ENCODE peak calls at places on chromosomes 2 and 18, in six cellular contexts. W, T, N, C, D and P are unnamed samples.

GRCh38 chr2:239813261-239814135 is 211.6 kb downstream of the NDUFA10 start:
- DNase-seq in D (no peak), W (no peak), N (no peak), C (no peak), T (no peak), P (no peak)

GRCh38 chr2:98704499-98705332 is 26.2 kb downstream of the MGAT4A start:
- DNase-seq in N (no peak), D (no peak), C (no peak), T (no peak), W (no peak), P (no peak)

GRCh38 chr2:197073701-197074433 is 147.4 kb upstream of the PGAP1 start:
- DNase-seq in N (peak), T (no peak), W (no peak), C (no peak), D (no peak), P (no peak)

GRCh38 chr2:230077851-230078547 is 9.3 kb upstream of the SLC16A14 start:
- DNase-seq in T (no peak), W (no peak), C (no peak), D (no peak), N (no peak), P (no peak)

GRCh38 chr18:61984293-61984692 is 91.5 kb upstream of the RNF152 start:
- DNase-seq in N (no peak), D (no peak), C (no peak), T (no peak), W (no peak), P (no peak)

GRCh38 chr2:37387143-37387835 is 42.9 kb downstream of the QPCT start:
- DNase-seq in D (no peak), N (no peak), T (no peak), C (no peak), W (no peak), P (no peak)

GRCh38 chr2:85920810-85921545 is 32.2 kb upstream of the ST3GAL5 start:
- DNase-seq in D (no peak), W (no peak), T (no peak), C (no peak), N (no peak), P (no peak)

GRCh38 chr18:58544616-58545337 is 84.1 kb downstream of the ALPK2 start:
- DNase-seq in D (no peak), C (no peak), T (no peak), N (no peak), W (no peak), P (no peak)

GRCh38 chr2:111659361-111660281 is 224.4 kb downstream of the ANAPC1 start:
- DNase-seq in C (no peak), N (no peak), W (peak), D (no peak), T (no peak), P (peak)

GRCh38 chr2:84904717-84905174 is 710 bp upstream of the TMSB10 start:
- DNase-seq in D (no peak), N (peak), C (no peak), T (peak), W (no peak), P (no peak)

GRCh38 chr2:182302174-182302573 is 124.7 kb downstream of the PDE1A start:
- DNase-seq in N (no peak), D (no peak), T (no peak), C (no peak), W (no peak), P (no peak)

GRCh38 chr2:20221939-20222768 is 2.8 kb downstream of the SDC1 start:
- DNase-seq in C (no peak), N (no peak), D (no peak), T (no peak), W (no peak), P (no peak)

GRCh38 chr2:196336715-196337617 is 165.6 kb upstream of the STK17B start:
- DNase-seq in W (no peak), D (no peak), N (peak), C (no peak), T (no peak), P (no peak)

GRCh38 chr2:132676999-132677398 is 7.0 kb upstream of the LYPD1 start:
- DNase-seq in T (no peak), W (no peak), N (no peak), D (no peak), C (no peak), P (no peak)

GRCh38 chr2:9364791-9365497 is 58.4 kb downstream of the ITGB1BP1 start:
- DNase-seq in C (no peak), W (no peak), N (no peak), D (no peak), T (no peak), P (no peak)

GRCh38 chr18:58194028-58194427 is 150.0 kb downstream of the NEDD4L start:
- DNase-seq in N (peak), C (no peak), D (no peak), W (no peak), T (no peak), P (no peak)

GRCh38 chr2:218570850-218571249 is 2.2 kb downstream of the CNOT9 start:
- DNase-seq in W (no peak), D (no peak), N (no peak), C (no peak), T (no peak), P (no peak)

GRCh38 chr2:236161531-236161930 is 6.7 kb downstream of the GBX2 start:
- DNase-seq in T (no peak), W (no peak), D (no peak), C (no peak), N (peak), P (no peak)

GRCh38 chr2:160502478-160502877 is 8.9 kb upstream of the RBMS1 start:
- DNase-seq in N (no peak), C (no peak), T (no peak), D (no peak), W (no peak), P (no peak)

GRCh38 chr2:73444202-73444601 is 58.6 kb downstream of the ALMS1 start:
- DNase-seq in T (no peak), D (no peak), W (no peak), N (no peak), C (no peak), P (no peak)

GRCh38 chr2:57890462-57890861 is 156.1 kb upstream of the VRK2 start:
- DNase-seq in W (no peak), N (no peak), T (no peak), D (no peak), C (no peak), P (no peak)

GRCh38 chr2:66694087-66694858 is 259.3 kb downstream of the MEIS1 start:
- DNase-seq in T (no peak), W (no peak), C (no peak), N (no peak), D (no peak), P (no peak)

GRCh38 chr2:106232633-106233032 is 38.5 kb upstream of the UXS1 start:
- DNase-seq in T (no peak), C (no peak), D (no peak), N (no peak), W (no peak), P (no peak)

GRCh38 chr18:58135170-58135569 is 91.1 kb downstream of the NEDD4L start:
- DNase-seq in C (no peak), N (no peak), T (no peak), D (no peak), W (no peak), P (no peak)

GRCh38 chr2:188068093-188068492 is 223.6 kb upstream of the GULP1 start:
- DNase-seq in T (no peak), C (no peak), D (no peak), N (no peak), W (no peak), P (no peak)

GRCh38 chr2:241868661-241869081 is 858 bp upstream of the RTP5 start:
- DNase-seq in N (no peak), T (no peak), W (no peak), D (no peak), C (no peak), P (no peak)